ENCODE peak calls at places on chromosomes 16 and 17, in seven cellular contexts. One of them, this sample, is unnamed.

GRCh38 chr16:19119564-19119963 is 5.8 kb downstream of the ITPRIPL2 start:
- DNase-seq in ovary: no peak
- DNase-seq in midbrain: no peak
- DNase-seq in activated gamma-delta T cell treated with Interleukin-2 at 50 U/mL for 16 hours: no peak
- DNase-seq in nucleus accumbens: no peak
- DNase-seq in activated naive CD8-positive, alpha-beta T cell treated with anti-CD3 and anti-CD28 coated beads, Interleukin-2, amount 50 U/mL, for 24 hours: no peak
- DNase-seq in stimulated activated CD4-positive, alpha-beta T cell treated with anti-CD3 and anti-CD28 coated beads, Interleukin-2, amount 100 ng/mL, for 24 hours: no peak
- DNase-seq in this sample: no peak

GRCh38 chr17:56594528-56595418 is 1.3 kb downstream of the NOG start:
- DNase-seq in activated naive CD8-positive, alpha-beta T cell treated with anti-CD3 and anti-CD28 coated beads, Interleukin-2, amount 50 U/mL, for 24 hours: peak; percentile 46
- DNase-seq in nucleus accumbens: no peak
- DNase-seq in ovary: no peak
- DNase-seq in midbrain: no peak
- DNase-seq in stimulated activated CD4-positive, alpha-beta T cell treated with anti-CD3 and anti-CD28 coated beads, Interleukin-2, amount 100 ng/mL, for 24 hours: peak; percentile 45
- DNase-seq in activated gamma-delta T cell treated with Interleukin-2 at 50 U/mL for 16 hours: peak; percentile 19
- DNase-seq in this sample: no peak

GRCh38 chr16:73017321-73017720 is 30.6 kb downstream of the ZFHX3 start:
- DNase-seq in activated gamma-delta T cell treated with Interleukin-2 at 50 U/mL for 16 hours: no peak
- DNase-seq in nucleus accumbens: no peak
- DNase-seq in stimulated activated CD4-positive, alpha-beta T cell treated with anti-CD3 and anti-CD28 coated beads, Interleukin-2, amount 100 ng/mL, for 24 hours: no peak
- DNase-seq in midbrain: no peak
- DNase-seq in ovary: no peak
- DNase-seq in activated naive CD8-positive, alpha-beta T cell treated with anti-CD3 and anti-CD28 coated beads, Interleukin-2, amount 50 U/mL, for 24 hours: no peak
- DNase-seq in this sample: no peak

GRCh38 chr17:81471804-81472456 is 40.7 kb downstream of the ACTG1 start:
- DNase-seq in activated gamma-delta T cell treated with Interleukin-2 at 50 U/mL for 16 hours: no peak
- DNase-seq in ovary: peak; percentile 81
- DNase-seq in activated naive CD8-positive, alpha-beta T cell treated with anti-CD3 and anti-CD28 coated beads, Interleukin-2, amount 50 U/mL, for 24 hours: no peak
- DNase-seq in midbrain: peak; percentile 58
- DNase-seq in nucleus accumbens: peak; percentile 77
- DNase-seq in stimulated activated CD4-positive, alpha-beta T cell treated with anti-CD3 and anti-CD28 coated beads, Interleukin-2, amount 100 ng/mL, for 24 hours: peak; percentile 33
- DNase-seq in this sample: peak; percentile 79

GRCh38 chr17:50550661-50551432 is 3.9 kb downstream of the SPATA20 start:
- DNase-seq in midbrain: peak; percentile 78
- DNase-seq in nucleus accumbens: peak; percentile 64
- DNase-seq in stimulated activated CD4-positive, alpha-beta T cell treated with anti-CD3 and anti-CD28 coated beads, Interleukin-2, amount 100 ng/mL, for 24 hours: no peak
- DNase-seq in activated gamma-delta T cell treated with Interleukin-2 at 50 U/mL for 16 hours: no peak
- DNase-seq in activated naive CD8-positive, alpha-beta T cell treated with anti-CD3 and anti-CD28 coated beads, Interleukin-2, amount 50 U/mL, for 24 hours: no peak
- DNase-seq in ovary: peak; percentile 90
- DNase-seq in this sample: peak; percentile 81

GRCh38 chr16:20938426-20938825 is 37.9 kb downstream of the LYRM1 start:
- DNase-seq in ovary: no peak
- DNase-seq in activated gamma-delta T cell treated with Interleukin-2 at 50 U/mL for 16 hours: no peak
- DNase-seq in activated naive CD8-positive, alpha-beta T cell treated with anti-CD3 and anti-CD28 coated beads, Interleukin-2, amount 50 U/mL, for 24 hours: no peak
- DNase-seq in nucleus accumbens: no peak
- DNase-seq in midbrain: no peak
- DNase-seq in stimulated activated CD4-positive, alpha-beta T cell treated with anti-CD3 and anti-CD28 coated beads, Interleukin-2, amount 100 ng/mL, for 24 hours: no peak
- DNase-seq in this sample: no peak

GRCh38 chr17:56175299-56175935 is 22.1 kb downstream of the ANKFN1 start:
- DNase-seq in activated gamma-delta T cell treated with Interleukin-2 at 50 U/mL for 16 hours: no peak
- DNase-seq in midbrain: no peak
- DNase-seq in nucleus accumbens: no peak
- DNase-seq in activated naive CD8-positive, alpha-beta T cell treated with anti-CD3 and anti-CD28 coated beads, Interleukin-2, amount 50 U/mL, for 24 hours: no peak
- DNase-seq in ovary: no peak
- DNase-seq in stimulated activated CD4-positive, alpha-beta T cell treated with anti-CD3 and anti-CD28 coated beads, Interleukin-2, amount 100 ng/mL, for 24 hours: no peak
- DNase-seq in this sample: no peak

GRCh38 chr17:34886831-34887230 is 74.4 kb downstream of the CCT6B start:
- DNase-seq in ovary: no peak
- DNase-seq in activated naive CD8-positive, alpha-beta T cell treated with anti-CD3 and anti-CD28 coated beads, Interleukin-2, amount 50 U/mL, for 24 hours: no peak
- DNase-seq in midbrain: no peak
- DNase-seq in activated gamma-delta T cell treated with Interleukin-2 at 50 U/mL for 16 hours: no peak
- DNase-seq in stimulated activated CD4-positive, alpha-beta T cell treated with anti-CD3 and anti-CD28 coated beads, Interleukin-2, amount 100 ng/mL, for 24 hours: no peak
- DNase-seq in nucleus accumbens: no peak
- DNase-seq in this sample: no peak

This sample was measured in pons.